ENCODE peak calls at places on chromosomes 6 and 20, in ten cellular contexts. P, K, V, B, U, I, Q, X, Z and G are unnamed samples. For H3K4me1, the result is how much of the 10 kb centered on the place peaks cover.

GRCh38 chr20:36919715-36920333 is 31.7 kb downstream of the SAMHD1 start:
- DNase-seq in X (no peak), I (no peak), B (peak), U (peak), Q (peak), K (no peak), P (peak), Z (peak), V (peak), G (no peak)

GRCh38 chr20:60104980-60105379 is 146.8 kb downstream of the CDH26 start:
- DNase-seq in U (peak), Z (no peak), P (no peak), V (no peak), Q (no peak), B (no peak), I (no peak), K (no peak), X (no peak), G (peak)

GRCh38 chr20:19937651-19938420 is 79.3 kb upstream of the NAA20 start:
- DNase-seq in P (no peak), Z (no peak), K (no peak), B (no peak), I (no peak), U (no peak), Q (no peak), V (no peak), X (no peak), G (no peak)

GRCh38 chr20:58699246-58700107 is 6.9 kb downstream of the NPEPL1 start:
- DNase-seq in Z (no peak), P (no peak), I (peak), B (no peak), Q (peak), K (no peak), V (no peak), X (peak), U (no peak), G (no peak)

GRCh38 chr6:87274660-87275273 is 47.6 kb upstream of the SMIM8 start:
- DNase-seq in P (no peak), I (no peak), Z (no peak), Q (peak), V (peak), X (no peak), U (no peak), B (no peak), K (no peak), G (no peak)

GRCh38 chr20:18048191-18048590 is 9.5 kb downstream of the OVOL2 start:
- DNase-seq in K (no peak), Z (no peak), I (no peak), P (no peak), B (no peak), V (no peak), X (no peak), Q (no peak), U (no peak), G (no peak)

GRCh38 chr6:134477991-134478635 is 160.2 kb upstream of the SGK1 start:
- DNase-seq in P (no peak), X (no peak), B (peak), Q (peak), V (no peak), U (no peak), Z (no peak), I (no peak), K (no peak), G (no peak)

GRCh38 chr6:18963439-18963838 is 576.3 kb downstream of the RNF144B start:
- DNase-seq in V (no peak), B (no peak), X (no peak), U (no peak), P (no peak), K (no peak), Q (no peak), Z (no peak), I (no peak), G (no peak)

GRCh38 chr6:163579880-163580295 is 165.4 kb downstream of the QKI start:
- DNase-seq in Q (peak), U (peak), X (no peak), Z (no peak), P (peak), V (no peak), B (peak), K (no peak), I (no peak), G (peak)

GRCh38 chr6:82616386-82617028 is 252.9 kb downstream of the TPBG start:
- DNase-seq in I (no peak), B (no peak), Z (no peak), U (no peak), X (no peak), V (no peak), Q (no peak), P (peak), K (no peak), G (no peak)

GRCh38 chr6:25601797-25602679 is 50.0 kb upstream of the SCGN start:
- DNase-seq in V (peak), U (peak), X (no peak), Z (no peak), K (no peak), P (peak), B (peak), Q (peak), I (no peak), G (no peak)

GRCh38 chr6:30763618-30764489 is 19.5 kb upstream of the IER3 start:
- DNase-seq in K (no peak), X (no peak), Q (peak), U (no peak), Z (no peak), I (no peak), V (peak), P (peak), B (peak), G (peak)

GRCh38 chr6:105991561-105992314 is 94.4 kb upstream of the PRDM1 start:
- DNase-seq in Q (no peak), X (no peak), K (no peak), I (peak), P (no peak), B (peak), U (no peak), V (peak), Z (peak), G (peak)

GRCh38 chr20:61828891-61829290 is 236.8 kb downstream of the TAF4 start:
- DNase-seq in K (peak), U (no peak), X (no peak), Z (no peak), V (no peak), B (no peak), Q (no peak), P (no peak), I (no peak), G (no peak)

GRCh38 chr6:41247288-41247865 is 19.2 kb downstream of the TREML4 start:
- DNase-seq in K (no peak), B (no peak), U (no peak), V (no peak), Z (no peak), X (no peak), Q (no peak), P (no peak), I (no peak), G (no peak)

GRCh38 chr20:59010995-59011873 is 4.2 kb upstream of the CTSZ start:
- DNase-seq in Z (no peak), K (no peak), P (no peak), V (no peak), I (no peak), U (no peak), Q (peak), B (peak), X (peak), G (no peak)

GRCh38 chr6:17600527-17601388 is 656 bp downstream of the FAM8A1 start:
- DNase-seq in V (peak), X (peak), Q (peak), I (peak), P (no peak), Z (peak), U (no peak), K (peak), B (peak), G (peak)

GRCh38 chr6:80287112-80287511 is 180.6 kb downstream of the BCKDHB start:
- DNase-seq in V (no peak), B (no peak), U (no peak), I (no peak), Q (no peak), Z (no peak), X (no peak), P (no peak), K (no peak), G (no peak)

GRCh38 chr6:122778961-122779671 is 400 bp upstream of the FABP7 start:
- DNase-seq in B (no peak), K (no peak), Q (peak), V (no peak), Z (no peak), U (no peak), P (no peak), I (no peak), X (no peak), G (peak)

GRCh38 chr6:35596448-35597442 is 84.0 kb upstream of the TULP1 start:
- DNase-seq in B (peak), V (peak), Z (no peak), P (peak), I (no peak), Q (peak), K (no peak), U (no peak), X (no peak), G (no peak)
- H3K4me1 ChIP-seq in B (under half), V (under half), Z (under half), P (under half), I (under half), Q (under half), K (half or more), U (under half), X (under half), G (under half)

GRCh38 chr20:50514750-50515149 is 4.6 kb downstream of the PTPN1 start:
- DNase-seq in I (no peak), B (no peak), V (no peak), Q (no peak), K (no peak), Z (no peak), P (no peak), X (no peak), U (no peak), G (no peak)

GRCh38 chr20:50512323-50512722 is 2.1 kb downstream of the PTPN1 start:
- DNase-seq in K (no peak), B (no peak), U (no peak), V (no peak), Z (no peak), I (no peak), P (no peak), Q (no peak), X (no peak), G (no peak)

GRCh38 chr20:50515471-50516106 is 5.4 kb downstream of the PTPN1 start:
- DNase-seq in P (no peak), I (no peak), V (no peak), Z (no peak), X (no peak), K (no peak), Q (peak), U (no peak), B (no peak), G (no peak)

GRCh38 chr20:50514035-50514337 is 3.8 kb downstream of the PTPN1 start:
- DNase-seq in K (no peak), I (no peak), P (no peak), U (no peak), X (no peak), B (no peak), Z (no peak), Q (no peak), V (no peak), G (no peak)

DNA sequence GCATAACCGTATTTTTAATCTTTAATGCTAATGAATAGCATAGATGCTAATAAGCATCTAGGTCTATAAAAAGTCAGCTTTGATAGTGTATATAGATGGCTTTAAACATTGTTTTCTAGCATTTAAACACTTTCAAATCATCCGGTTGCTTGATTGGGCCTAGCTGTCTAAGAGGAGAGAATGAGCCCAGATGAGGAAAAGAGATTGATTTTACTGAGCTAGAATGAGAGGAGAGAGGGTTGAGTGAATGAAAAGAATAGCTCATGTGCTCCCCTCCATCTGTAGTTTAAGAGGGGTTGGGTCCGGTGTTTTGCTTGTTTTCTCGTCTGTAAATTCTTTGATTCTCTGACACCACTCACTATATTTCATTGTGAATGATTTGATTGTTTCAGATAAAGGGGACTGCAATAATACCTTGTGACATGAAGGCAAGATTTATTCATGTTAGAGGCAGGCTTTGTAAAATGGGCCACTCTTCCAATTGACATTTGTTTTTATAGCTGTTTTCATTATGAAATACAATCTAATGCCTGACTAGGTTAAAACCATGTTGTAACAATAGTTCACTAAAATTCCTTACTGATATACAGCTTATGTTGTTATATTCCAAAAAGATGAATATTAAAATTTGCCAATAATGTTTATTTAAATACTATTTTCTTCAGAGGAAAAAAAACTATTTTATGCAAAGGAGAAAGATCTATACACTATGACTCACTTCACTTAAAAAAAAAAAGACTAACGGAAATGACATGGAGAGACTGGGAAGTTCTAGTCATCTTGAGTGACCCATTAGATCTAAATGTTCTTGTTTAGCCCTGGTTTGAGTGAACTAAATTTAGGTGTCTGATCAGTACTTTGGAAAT is 3.2 kb downstream of the PTPN1 start:
- DNase-seq in Z (no peak), Q (peak), V (no peak), B (peak), K (no peak), P (no peak), X (no peak), I (no peak), U (no peak), G (no peak)
- H3K4me3 ChIP-seq in Z (no peak), Q (peak), V (no peak), B (peak), K (peak), P (no peak), X (peak), I (no peak), U (no peak), G (peak)

GRCh38 chr20:33740189-33740588 is 8.4 kb downstream of the ZNF341 start:
- DNase-seq in K (no peak), B (no peak), V (no peak), X (no peak), Z (no peak), I (no peak), Q (peak), P (no peak), U (no peak), G (no peak)
- H3K4me1 ChIP-seq in K (under half), B (under half), V (under half), X (under half), Z (under half), I (under half), Q (under half), P (under half), U (under half), G (under half)

GRCh38 chr6:10557886-10558285 is 36.7 kb downstream of the GCNT2 start:
- DNase-seq in X (no peak), V (no peak), Q (no peak), B (no peak), Z (no peak), U (no peak), I (no peak), P (no peak), K (no peak), G (no peak)
- H3K4me3 ChIP-seq in X (no peak), V (no peak), Q (no peak), B (no peak), Z (no peak), U (peak), I (no peak), P (no peak), K (peak), G (peak)

GRCh38 chr20:31680286-31681127 is 42.2 kb downstream of the BCL2L1 start:
- DNase-seq in B (no peak), K (no peak), P (no peak), Z (no peak), Q (no peak), V (no peak), X (no peak), U (no peak), I (no peak), G (no peak)
- H3K4me1 ChIP-seq in B (under half), K (under half), P (half or more), Z (under half), Q (under half), V (under half), X (under half), U (under half), I (under half), G (under half)